ENCODE peak calls at places on chromosomes 3 and 15, in six cellular contexts. F is mesenchymal stem cell, C is H9, B is trophoblast cell, J is mesendoderm, M is IMR-90. U is an unnamed sample.

GRCh38 chr3:87410110-87410509 is 133.7 kb upstream of the POU1F1 start:
- DNase-seq in F (no peak), C (no peak), B (no peak), J (no peak), M (no peak), U (no peak)

GRCh38 chr3:122941233-122942206 is 86.0 kb downstream of the SEMA5B start:
- DNase-seq in F (peak), C (no peak), B (no peak), J (no peak), M (no peak), U (no peak)

GRCh38 chr15:90960316-90961091 is 5.8 kb downstream of the RCCD1 start:
- DNase-seq in F (no peak), C (no peak), B (no peak), J (no peak), M (no peak), U (no peak)

GRCh38 chr15:101310508-101310907 is 15.5 kb upstream of the SNRPA1 start:
- DNase-seq in F (no peak), C (no peak), B (no peak), J (no peak), M (no peak), U (no peak)

GRCh38 chr3:7897643-7898042 is 604.0 kb upstream of the LMCD1 start:
- DNase-seq in F (no peak), C (no peak), B (no peak), J (no peak), M (no peak), U (no peak)

GRCh38 chr15:36347272-36347864 is 232.1 kb upstream of the CDIN1 start:
- DNase-seq in F (no peak), C (no peak), B (no peak), J (no peak), M (no peak), U (no peak)

GRCh38 chr15:96160269-96160668 is 170.2 kb upstream of the NR2F2 start:
- DNase-seq in F (no peak), C (no peak), B (no peak), J (no peak), M (peak), U (no peak)

GRCh38 chr3:59660376-59660775 is 610.6 kb upstream of the CFAP20DC start:
- DNase-seq in F (peak), C (no peak), B (no peak), J (no peak), M (peak), U (no peak)

GRCh38 chr3:164486150-164486549 is 592.1 kb downstream of the SI start:
- DNase-seq in F (no peak), C (no peak), B (no peak), J (no peak), M (no peak), U (no peak)

GRCh38 chr3:46913644-46914043 is 36.1 kb downstream of the PTH1R start:
- DNase-seq in F (no peak), C (no peak), B (no peak), J (no peak), M (peak), U (no peak)

GRCh38 chr3:79414821-79415220 is 353.0 kb downstream of the ROBO1 start:
- DNase-seq in F (peak), C (no peak), B (peak), J (no peak), M (peak), U (no peak)

GRCh38 chr15:22878103-22878502 is 39.6 kb downstream of the NIPA2 start:
- DNase-seq in F (no peak), C (no peak), B (no peak), J (no peak), M (no peak), U (no peak)

GRCh38 chr15:81293728-81294500 is 30.0 kb downstream of the STARD5 start:
- DNase-seq in F (no peak), C (no peak), B (no peak), J (no peak), M (no peak), U (no peak)

GRCh38 chr3:45715945-45716344 is 26.7 kb downstream of the SACM1L start:
- DNase-seq in F (no peak), C (no peak), B (no peak), J (no peak), M (peak), U (no peak)

GRCh38 chr3:178260887-178261286 is 275.3 kb upstream of the KCNMB2 start:
- DNase-seq in F (peak), C (no peak), B (no peak), J (no peak), M (no peak), U (no peak)

GRCh38 chr15:52790166-52790708 is at the start of gene ONECUT1:
- DNase-seq in F (peak), C (peak), B (peak), J (peak), M (peak), U (peak)

GRCh38 chr3:130528120-130528519 is 11.1 kb downstream of the COL6A6 start:
- DNase-seq in F (no peak), C (no peak), B (no peak), J (no peak), M (no peak), U (no peak)

GRCh38 chr3:23763040-23763477 is 42.7 kb upstream of the UBE2E1 start:
- DNase-seq in F (peak), C (no peak), B (no peak), J (no peak), M (peak), U (no peak)

GRCh38 chr15:80694624-80695098 is 449 bp upstream of the ABHD17C start:
- DNase-seq in F (peak), C (peak), B (no peak), J (peak), M (peak), U (no peak)

GRCh38 chr15:89138999-89139612 is 50.9 kb downstream of the ABHD2 start:
- DNase-seq in F (peak), C (no peak), B (no peak), J (no peak), M (peak), U (no peak)

GRCh38 chr3:37056826-37057225 is 63.5 kb downstream of the MLH1 start:
- DNase-seq in F (no peak), C (no peak), B (no peak), J (no peak), M (peak), U (no peak)

GRCh38 chr15:20106026-20106425 is 435.6 kb downstream of the GOLGA6L6 start:
- DNase-seq in F (no peak), C (peak), B (peak), J (peak), M (no peak), U (no peak)

GRCh38 chr3:138889792-138890191 is 55.1 kb upstream of the PIK3CB start:
- DNase-seq in F (no peak), C (no peak), B (no peak), J (no peak), M (no peak), U (no peak)

GRCh38 chr15:82830427-82831173 is 21.2 kb downstream of the WHAMM start:
- DNase-seq in F (no peak), C (no peak), B (no peak), J (no peak), M (no peak), U (no peak)

GRCh38 chr15:68373028-68373427 is 58.9 kb downstream of the ITGA11 start:
- DNase-seq in F (no peak), C (no peak), B (no peak), J (no peak), M (no peak), U (no peak)

GRCh38 chr3:157226173-157226847 is 66.4 kb upstream of the CCNL1 start:
- DNase-seq in F (no peak), C (no peak), B (no peak), J (no peak), M (peak), U (no peak)

GRCh38 chr3:52058111-52058510 is 1.7 kb upstream of the DUSP7 start:
- DNase-seq in F (no peak), C (no peak), B (no peak), J (no peak), M (no peak), U (no peak)

GRCh38 chr3:14410501-14411165 is 8.2 kb downstream of the SLC6A6 start:
- DNase-seq in F (peak), C (no peak), B (peak), J (peak), M (peak), U (no peak)

GRCh38 chr15:89203705-89204273 is 17.6 kb downstream of the RLBP1 start:
- DNase-seq in F (no peak), C (no peak), B (no peak), J (no peak), M (no peak), U (no peak)

GRCh38 chr3:130950641-130951040 is 56.8 kb downstream of the ATP2C1 start:
- DNase-seq in F (peak), C (no peak), B (no peak), J (no peak), M (peak), U (no peak)

GRCh38 chr15:40081691-40082194 is 26.9 kb downstream of the BMF start:
- DNase-seq in F (peak), C (peak), B (peak), J (peak), M (peak), U (peak)

GRCh38 chr3:74546426-74546825 is 68.0 kb downstream of the CNTN3 start:
- DNase-seq in F (no peak), C (no peak), B (peak), J (no peak), M (peak), U (no peak)

GRCh38 chr3:42736531-42736930 is 33.9 kb upstream of the HHATL start:
- DNase-seq in F (no peak), C (peak), B (no peak), J (no peak), M (no peak), U (no peak)
- H3K18ac ChIP-seq in F (no peak), C (no peak), B (no peak), J (no peak), M (no peak), U (no peak)

GRCh38 chr15:44712108-44713005 is 1.0 kb downstream of the B2M start:
- DNase-seq in F (peak), C (no peak), B (peak), J (peak), M (peak), U (no peak)

GRCh38 chr15:44713006-44713966 is 2.0 kb downstream of the B2M start:
- DNase-seq in F (peak), C (no peak), B (no peak), J (peak), M (peak), U (no peak)

GRCh38 chr15:44710236-44711088 is 661 bp downstream of the PATL2 start:
- DNase-seq in F (peak), C (no peak), B (peak), J (peak), M (peak), U (no peak)

GRCh38 chr15:44711356-44712107 is at the start of gene B2M:
- DNase-seq in F (peak), C (peak), B (peak), J (peak), M (peak), U (peak)

DNA sequence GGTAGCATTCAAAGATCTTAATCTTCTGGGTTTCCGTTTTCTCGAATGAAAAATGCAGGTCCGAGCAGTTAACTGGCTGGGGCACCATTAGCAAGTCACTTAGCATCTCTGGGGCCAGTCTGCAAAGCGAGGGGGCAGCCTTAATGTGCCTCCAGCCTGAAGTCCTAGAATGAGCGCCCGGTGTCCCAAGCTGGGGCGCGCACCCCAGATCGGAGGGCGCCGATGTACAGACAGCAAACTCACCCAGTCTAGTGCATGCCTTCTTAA is at the start of gene PATL2:
- DNase-seq in F (no peak), C (no peak), B (no peak), J (no peak), M (no peak), U (no peak)
- H3K18ac ChIP-seq in F (peak), C (peak), B (peak), J (peak), M (peak), U (peak)

GRCh38 chr15:71386005-71386404 is 270.7 kb downstream of the THSD4 start:
- DNase-seq in F (no peak), C (no peak), B (no peak), J (no peak), M (no peak), U (no peak)
- H3K18ac ChIP-seq in F (no peak), C (no peak), B (no peak), J (no peak), M (peak), U (no peak)

GRCh38 chr15:74313889-74314288 is 53.6 kb downstream of the CYP11A1 start:
- DNase-seq in F (no peak), C (no peak), B (no peak), J (no peak), M (no peak), U (no peak)
- H3K18ac ChIP-seq in F (no peak), C (no peak), B (no peak), J (no peak), M (no peak), U (no peak)

GRCh38 chr3:193728429-193729087 is 135.6 kb downstream of the OPA1 start:
- DNase-seq in F (no peak), C (no peak), B (no peak), J (no peak), M (no peak), U (no peak)

GRCh38 chr3:193729601-193730000 is 136.6 kb downstream of the OPA1 start:
- DNase-seq in F (no peak), C (no peak), B (no peak), J (no peak), M (no peak), U (no peak)

GRCh38 chr3:193729088-193729465 is 136.1 kb downstream of the OPA1 start:
- DNase-seq in F (no peak), C (no peak), B (no peak), J (no peak), M (no peak), U (no peak)

GRCh38 chr3:193730498-193730897 is 137.5 kb downstream of the OPA1 start:
- DNase-seq in F (no peak), C (no peak), B (no peak), J (no peak), M (no peak), U (no peak)

GRCh38 chr3:193727089-193727488 is 134.1 kb downstream of the OPA1 start:
- DNase-seq in F (no peak), C (no peak), B (no peak), J (no peak), M (no peak), U (no peak)
- H3K18ac ChIP-seq in F (no peak), C (no peak), B (no peak), J (no peak), M (no peak), U (peak)

GRCh38 chr3:9173445-9173844 is 76.0 kb downstream of the SRGAP3 start:
- DNase-seq in F (no peak), C (no peak), B (no peak), J (no peak), M (no peak), U (no peak)

GRCh38 chr3:9175421-9175820 is 74.0 kb downstream of the SRGAP3 start:
- DNase-seq in F (no peak), C (no peak), B (peak), J (no peak), M (no peak), U (no peak)

GRCh38 chr3:9170851-9171160 is 78.6 kb downstream of the SRGAP3 start:
- DNase-seq in F (no peak), C (no peak), B (no peak), J (no peak), M (no peak), U (no peak)

GRCh38 chr3:9169951-9170850 is 79.2 kb downstream of the SRGAP3 start:
- DNase-seq in F (no peak), C (no peak), B (no peak), J (peak), M (no peak), U (no peak)

GRCh38 chr3:9172851-9173320 is 76.6 kb downstream of the SRGAP3 start:
- DNase-seq in F (no peak), C (no peak), B (no peak), J (no peak), M (no peak), U (no peak)
- H3K18ac ChIP-seq in F (no peak), C (no peak), B (no peak), J (no peak), M (no peak), U (peak)

GRCh38 chr3:67521053-67521646 is 133.3 kb downstream of the SUCLG2 start:
- DNase-seq in F (no peak), C (no peak), B (no peak), J (no peak), M (no peak), U (no peak)
- H3K18ac ChIP-seq in F (no peak), C (no peak), B (no peak), J (no peak), M (no peak), U (no peak)

GRCh38 chr15:63044077-63044644 is 1.6 kb downstream of the TPM1 start:
- DNase-seq in F (no peak), C (no peak), B (no peak), J (no peak), M (no peak), U (no peak)
- H3K18ac ChIP-seq in F (peak), C (no peak), B (peak), J (peak), M (peak), U (peak)

GRCh38 chr3:152373379-152373778 is 104.7 kb downstream of the MBNL1 start:
- DNase-seq in F (no peak), C (no peak), B (no peak), J (no peak), M (no peak), U (no peak)

GRCh38 chr3:152375546-152375945 is 106.8 kb downstream of the MBNL1 start:
- DNase-seq in F (no peak), C (no peak), B (no peak), J (no peak), M (peak), U (no peak)

GRCh38 chr3:152377184-152377570 is 108.4 kb downstream of the MBNL1 start:
- DNase-seq in F (no peak), C (no peak), B (no peak), J (no peak), M (no peak), U (no peak)

GRCh38 chr3:152376351-152377183 is 107.8 kb downstream of the MBNL1 start:
- DNase-seq in F (no peak), C (no peak), B (no peak), J (no peak), M (peak), U (no peak)

GRCh38 chr3:152374260-152374990 is 105.7 kb downstream of the MBNL1 start:
- DNase-seq in F (peak), C (no peak), B (no peak), J (no peak), M (no peak), U (no peak)
- H3K18ac ChIP-seq in F (no peak), C (no peak), B (no peak), J (no peak), M (peak), U (no peak)